ENCODE peak calls at places on chromosomes 4 and X, in ten cellular contexts. F, W, L, C, E, Y, D, S, Q and U are unnamed samples.

GRCh38 chr4:10879411-10880110 is 195.0 kb upstream of the CLNK start:
- DNase-seq in W (no peak), D (no peak), Q (peak; percentile 33), F (peak; percentile 32), S (no peak), C (no peak), L (no peak), E (no peak), Y (no peak), U (no peak)

GRCh38 chr4:54941994-54942552 is 183.3 kb downstream of the KDR start:
- DNase-seq in C (no peak), Y (peak; percentile 18), D (no peak), L (no peak), E (peak; percentile 15), F (no peak), W (no peak), Q (peak; percentile 58), S (no peak), U (no peak)

GRCh38 chrX:41118156-41118555 is 32.9 kb downstream of the USP9X start:
- DNase-seq in D (no peak), Q (no peak), L (no peak), S (no peak), E (no peak), C (no peak), W (no peak), Y (no peak), F (no peak), U (no peak)

GRCh38 chr4:153418581-153418980 is 47.6 kb upstream of the TMEM131L start:
- DNase-seq in F (no peak), Y (no peak), S (no peak), C (peak; percentile 35), L (no peak), E (no peak), D (no peak), Q (peak; percentile 35), W (no peak), U (no peak)

GRCh38 chrX:31555506-31555905 is 483.7 kb upstream of the FTHL17 start:
- DNase-seq in Y (no peak), W (no peak), D (no peak), Q (peak; percentile 23), L (no peak), E (no peak), C (no peak), F (no peak), S (no peak), U (no peak)

GRCh38 chrX:24285082-24285481 is 28.8 kb downstream of the SUPT20HL2 start:
- DNase-seq in F (no peak), W (no peak), L (no peak), D (peak; percentile 20), C (no peak), Y (no peak), E (no peak), S (no peak), Q (no peak), U (no peak)

GRCh38 chrX:30941898-30942297 is 52.8 kb upstream of the TAB3 start:
- DNase-seq in W (no peak), E (no peak), D (no peak), F (peak; percentile 25), Y (no peak), C (no peak), Q (no peak), S (no peak), L (no peak), U (no peak)

GRCh38 chr4:38782452-38783108 is at the start of gene TLR10:
- DNase-seq in S (no peak), D (peak; percentile 57), W (no peak), C (peak; percentile 53), Y (no peak), Q (peak; percentile 73), L (peak; percentile 27), E (peak; percentile 54), F (peak; percentile 41), U (peak; percentile 36)

GRCh38 chr4:10180927-10181744 is 64.5 kb upstream of the WDR1 start:
- DNase-seq in F (no peak), Q (peak; percentile 91), E (peak; percentile 61), D (no peak), S (no peak), Y (no peak), W (no peak), L (no peak), C (no peak), U (no peak)

GRCh38 chr4:75555294-75556164 is at the start of gene ODAPH:
- DNase-seq in Y (no peak), W (no peak), Q (peak; percentile 40), L (no peak), C (no peak), E (peak; percentile 53), S (no peak), D (peak; percentile 22), F (peak; percentile 76), U (no peak)

DNA sequence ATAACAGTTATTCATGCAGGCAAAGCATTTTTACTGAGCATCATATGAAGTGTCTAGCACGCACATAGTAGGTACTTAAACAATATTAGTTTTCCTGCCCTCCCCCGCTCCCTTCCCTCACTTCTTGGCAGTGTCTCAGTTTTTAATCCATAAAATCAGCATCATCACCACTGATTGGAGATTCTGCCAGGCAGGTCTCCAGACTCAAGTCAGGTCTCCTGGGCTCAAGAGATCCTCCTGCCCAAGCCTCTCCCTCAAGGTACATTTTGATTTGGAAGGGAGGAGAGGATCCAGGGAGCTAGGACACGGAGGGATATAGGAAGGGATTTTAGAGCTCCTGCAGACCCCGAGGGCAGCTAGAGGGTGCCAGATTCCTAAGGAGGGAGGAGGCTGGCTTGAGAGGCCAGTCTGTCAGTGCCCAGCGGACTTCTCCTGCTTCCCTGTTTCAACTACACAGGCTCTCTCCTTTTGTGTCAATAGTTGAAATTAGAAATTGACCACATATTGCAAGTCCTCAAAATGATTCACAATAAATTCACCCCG is 4.4 kb upstream of the FAT1 start:
- DNase-seq in W (no peak), C (no peak), S (no peak), E (no peak), Y (no peak), Q (peak; percentile 19), D (peak; percentile 72), L (peak; percentile 30), F (peak; percentile 40), U (no peak)
- TF ChIP-seq CTCF in W (no peak), C (peak; percentile 6), S (no peak), E (no peak), Y (no peak), Q (peak; percentile 7), D (peak; percentile 29), L (no peak), F (no peak), U (no peak)

DNA sequence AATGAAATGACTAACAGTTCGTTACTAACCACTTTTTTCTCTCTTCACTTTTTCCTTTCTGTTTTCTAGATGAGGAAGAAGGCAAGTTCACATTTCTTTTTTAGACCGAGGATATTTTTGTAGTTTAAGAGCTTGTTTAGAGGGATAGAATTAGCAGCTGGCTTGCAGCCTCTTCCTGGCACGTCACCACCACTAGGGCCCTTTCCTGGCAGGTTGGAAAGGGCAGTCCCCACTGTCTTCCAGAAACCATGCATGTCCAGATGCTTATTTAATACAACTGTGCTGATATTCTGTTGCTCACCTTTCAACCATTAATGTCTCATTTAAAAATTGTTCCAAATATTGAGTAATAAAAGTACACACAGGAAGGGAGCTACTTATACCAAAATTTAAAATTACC is 209.5 kb upstream of the PACRGL start:
- DNase-seq in F (no peak), C (no peak), Y (no peak), E (no peak), L (no peak), S (no peak), D (no peak), Q (no peak), W (no peak), U (no peak)
- TF ChIP-seq CTCF in F (no peak), C (peak; percentile 26), Y (no peak), E (no peak), L (no peak), S (no peak), D (no peak), Q (no peak), W (no peak), U (no peak)

DNA sequence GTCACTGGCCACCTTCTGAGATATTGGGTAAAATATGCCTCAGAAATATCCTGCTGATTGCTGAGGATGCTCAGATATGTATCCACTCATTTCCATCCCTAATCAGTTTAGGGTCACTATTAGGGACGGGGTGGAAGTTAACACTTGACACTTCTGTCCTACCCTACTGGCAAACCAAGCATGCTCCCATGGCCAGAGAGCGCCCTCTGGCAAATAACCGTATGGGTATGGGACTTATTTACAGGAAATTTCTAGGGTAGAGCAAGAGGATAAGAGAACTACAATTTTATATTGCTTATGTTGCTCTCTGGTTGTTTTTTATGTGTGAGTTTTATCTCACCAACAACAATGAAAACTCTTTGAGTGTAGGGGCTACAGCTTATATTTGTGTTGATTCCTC is 86.8 kb upstream of the TSPAN7 start:
- DNase-seq in S (no peak), F (no peak), Y (no peak), L (peak; percentile 25), D (no peak), C (no peak), E (no peak), Q (no peak), W (no peak), U (no peak)
- TF ChIP-seq CTCF in S (no peak), F (no peak), Y (no peak), L (no peak), D (no peak), C (no peak), E (no peak), Q (no peak), W (no peak), U (no peak)

GRCh38 chr4:109495514-109495913 is 61.9 kb downstream of the SEC24B start:
- DNase-seq in Q (no peak), D (no peak), F (no peak), S (no peak), L (no peak), Y (no peak), E (no peak), C (no peak), W (no peak), U (no peak)

GRCh38 chr4:109499513-109499912 is 60.5 kb upstream of the MCUB start:
- DNase-seq in F (no peak), L (no peak), S (no peak), Q (no peak), Y (no peak), C (no peak), W (no peak), E (no peak), D (no peak), U (no peak)

GRCh38 chr4:109494538-109494937 is 60.9 kb downstream of the SEC24B start:
- DNase-seq in Y (no peak), D (no peak), C (no peak), W (no peak), F (no peak), E (no peak), L (no peak), S (no peak), Q (no peak), U (no peak)

GRCh38 chr4:109496875-109497274 is 63.2 kb upstream of the MCUB start:
- DNase-seq in D (no peak), Q (no peak), S (no peak), L (no peak), E (no peak), F (no peak), C (no peak), Y (no peak), W (no peak), U (no peak)

DNA sequence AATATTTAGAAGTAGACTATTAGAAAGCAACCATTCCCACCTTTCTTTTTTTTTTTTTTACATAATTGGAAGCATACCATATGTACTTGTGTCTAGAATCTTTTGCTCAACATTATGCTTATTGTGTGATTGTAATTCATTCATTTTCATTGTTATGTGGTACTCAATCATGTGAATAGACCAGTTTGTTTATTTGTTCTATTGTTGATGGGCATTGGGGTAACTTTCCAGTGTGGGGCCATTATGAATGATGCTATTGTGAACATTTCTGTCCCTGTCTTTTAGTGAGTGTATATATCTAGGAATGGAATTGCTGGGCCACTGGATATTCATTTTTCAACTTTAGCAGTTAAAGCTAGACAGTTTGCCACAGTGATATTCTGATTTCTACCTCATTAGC is 62.5 kb upstream of the MCUB start:
- DNase-seq in W (no peak), E (no peak), Y (no peak), Q (no peak), S (no peak), L (no peak), C (no peak), D (no peak), F (no peak), U (no peak)
- TF ChIP-seq CTCF in W (no peak), E (no peak), Y (no peak), Q (no peak), S (no peak), L (no peak), C (no peak), D (no peak), F (no peak), U (no peak)